ENCODE peak calls at places on chromosomes 1 and 21, in eight cellular contexts. L is GM12878, W is lower lobe of right lung, H is upper lobe of right lung, E is Panc1, N is left lung, M is heart right ventricle, O is body of pancreas. V is an unnamed sample.

GRCh38 chr1:179873366-179873978 is 4.1 kb downstream of the TOR1AIP2 start:
- ATAC-seq in L (no peak), W (no peak), H (no peak), E (no peak), N (no peak), M (no peak), O (peak; percentile 43), V (no peak)

GRCh38 chr1:185530215-185530614 is 204.0 kb upstream of the HMCN1 start:
- ATAC-seq in L (no peak), W (no peak), H (no peak), E (no peak), N (no peak), M (no peak), O (no peak), V (no peak)

GRCh38 chr21:41958886-41959563 is 5.2 kb upstream of the C2CD2 start:
- ATAC-seq in L (no peak), W (no peak), H (no peak), E (no peak), N (no peak), M (no peak), O (no peak), V (no peak)

GRCh38 chr21:45410865-45411809 is 6.2 kb downstream of the COL18A1 start:
- ATAC-seq in L (no peak), W (peak; percentile 7), H (peak; percentile 8), E (peak; percentile 12), N (no peak), M (peak; percentile 90), O (peak; percentile 26), V (no peak)

GRCh38 chr1:245901037-245901436 is 606.0 kb downstream of the SMYD3 start:
- ATAC-seq in L (peak; percentile 87), W (no peak), H (no peak), E (no peak), N (no peak), M (no peak), O (no peak), V (no peak)

GRCh38 chr1:28078680-28079626 is 9.5 kb downstream of the EYA3 start:
- ATAC-seq in L (peak; percentile 60), W (peak; percentile 57), H (peak; percentile 44), E (peak; percentile 81), N (peak; percentile 78), M (peak; percentile 79), O (peak; percentile 74), V (no peak)

GRCh38 chr1:156963621-156964020 is 43.2 kb downstream of the LRRC71 start:
- ATAC-seq in L (peak; percentile 31), W (peak; percentile 81), H (peak; percentile 90), E (no peak), N (peak; percentile 79), M (peak; percentile 66), O (no peak), V (no peak)

GRCh38 chr21:42784276-42784675 is 95.1 kb downstream of the WDR4 start:
- ATAC-seq in L (no peak), W (no peak), H (no peak), E (no peak), N (peak; percentile 4), M (peak; percentile 60), O (no peak), V (peak; percentile 68)

GRCh38 chr1:50251592-50252165 is 143.0 kb downstream of the ELAVL4 start:
- ATAC-seq in L (peak; percentile 82), W (no peak), H (peak; percentile 27), E (no peak), N (no peak), M (no peak), O (no peak), V (no peak)

GRCh38 chr1:196651637-196652215 is at the start of gene CFH:
- ATAC-seq in L (no peak), W (peak; percentile 48), H (peak; percentile 66), E (no peak), N (peak; percentile 88), M (peak; percentile 76), O (peak; percentile 38), V (peak; percentile 51)

GRCh38 chr1:29686012-29686930 is 449.9 kb downstream of the PTPRU start:
- ATAC-seq in L (no peak), W (no peak), H (no peak), E (no peak), N (no peak), M (no peak), O (no peak), V (no peak)

GRCh38 chr1:59342801-59343575 is 46.1 kb downstream of the FGGY start:
- ATAC-seq in L (no peak), W (no peak), H (no peak), E (no peak), N (no peak), M (no peak), O (no peak), V (no peak)

GRCh38 chr1:3359346-3360157 is 94.9 kb upstream of the ARHGEF16 start:
- ATAC-seq in L (no peak), W (no peak), H (no peak), E (no peak), N (peak; percentile 50), M (no peak), O (no peak), V (no peak)

GRCh38 chr1:243250102-243250501 is 5.0 kb downstream of the CEP170 start:
- ATAC-seq in L (no peak), W (no peak), H (no peak), E (no peak), N (no peak), M (no peak), O (no peak), V (no peak)

GRCh38 chr1:108643492-108644333 is 17.2 kb downstream of the HENMT1 start:
- ATAC-seq in L (peak; percentile 86), W (peak; percentile 27), H (peak; percentile 48), E (peak; percentile 91), N (peak; percentile 65), M (peak; percentile 74), O (peak; percentile 63), V (peak; percentile 54)

GRCh38 chr1:18060331-18060730 is 47.3 kb upstream of the IGSF21 start:
- ATAC-seq in L (no peak), W (no peak), H (no peak), E (no peak), N (no peak), M (no peak), O (no peak), V (no peak)

GRCh38 chr1:219439376-219439775 is 173.5 kb downstream of the ZC3H11B start:
- ATAC-seq in L (no peak), W (no peak), H (no peak), E (no peak), N (no peak), M (no peak), O (no peak), V (no peak)

GRCh38 chr21:29499734-29500343 is 201.1 kb downstream of the BACH1 start:
- ATAC-seq in L (peak; percentile 69), W (peak; percentile 27), H (peak; percentile 44), E (no peak), N (peak; percentile 19), M (no peak), O (no peak), V (no peak)

GRCh38 chr1:30461640-30462039 is 261.7 kb downstream of the MATN1 start:
- ATAC-seq in L (no peak), W (no peak), H (no peak), E (no peak), N (no peak), M (no peak), O (peak; percentile 72), V (no peak)

GRCh38 chr1:156691665-156692408 is 13.5 kb downstream of the CRABP2 start:
- ATAC-seq in L (no peak), W (peak; percentile 10), H (peak; percentile 54), E (peak; percentile 26), N (peak; percentile 62), M (no peak), O (no peak), V (no peak)

GRCh38 chr1:113905435-113905861 is 322 bp downstream of the DCLRE1B start:
- ATAC-seq in L (peak; percentile 27), W (peak; percentile 0), H (peak; percentile 0), E (peak; percentile 8), N (peak; percentile 0), M (no peak), O (no peak), V (no peak)

GRCh38 chr1:113191579-113192076 is 118.6 kb downstream of the LRIG2 start:
- ATAC-seq in L (peak; percentile 80), W (peak; percentile 48), H (peak; percentile 11), E (no peak), N (peak; percentile 37), M (peak; percentile 19), O (no peak), V (no peak)

GRCh38 chr1:178486100-178487069 is 10.4 kb downstream of the CLEC20A start:
- ATAC-seq in L (peak; percentile 45), W (peak; percentile 62), H (peak; percentile 66), E (peak; percentile 8), N (peak; percentile 68), M (peak; percentile 44), O (no peak), V (peak; percentile 7)

GRCh38 chr1:78003070-78003751 is 1.5 kb upstream of the DNAJB4 start:
- ATAC-seq in L (no peak), W (no peak), H (no peak), E (no peak), N (no peak), M (no peak), O (no peak), V (no peak)
- H3K4me3 ChIP-seq in L (no peak overlapping the region), W (peak overlapping the region; percentile 63), H (no peak overlapping the region), E (peak overlapping the region; percentile 55), N (peak overlapping the region; percentile 4), M (peak overlapping the region; percentile 52), O (no peak overlapping the region), V (peak overlapping the region; percentile 62)

DNA sequence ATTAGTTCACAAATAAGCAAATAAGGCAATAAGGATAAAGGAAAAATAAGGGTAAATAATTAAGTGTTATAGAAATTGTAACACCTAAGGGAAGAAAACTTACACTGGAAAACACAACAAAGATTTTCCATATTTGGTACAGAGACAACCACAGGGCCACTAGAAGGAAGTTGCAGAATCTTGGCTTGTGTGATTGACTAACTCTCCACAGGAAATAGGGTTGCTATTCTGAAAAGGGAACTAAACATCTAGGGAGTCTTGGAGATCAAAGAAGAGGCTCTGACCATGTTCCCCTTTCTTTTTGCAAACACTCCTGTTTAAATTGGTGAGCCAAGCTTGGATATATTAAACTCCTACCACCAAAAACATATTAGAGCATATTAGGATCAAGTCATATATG is 59.1 kb downstream of the APCS start:
- ATAC-seq in L (no peak), W (peak; percentile 80), H (peak; percentile 90), E (no peak), N (peak; percentile 61), M (no peak), O (no peak), V (no peak)
- H3K4me3 ChIP-seq in L (no peak overlapping the region), W (no peak overlapping the region), H (no peak overlapping the region), E (no peak overlapping the region), N (no peak overlapping the region), M (no peak overlapping the region), O (no peak overlapping the region), V (no peak overlapping the region)

GRCh38 chr1:192575499-192576189 is at the start of gene RGS1:
- ATAC-seq in L (peak; percentile 53), W (peak; percentile 87), H (peak; percentile 90), E (no peak), N (peak; percentile 71), M (peak; percentile 80), O (no peak), V (peak; percentile 42)
- H3K4me3 ChIP-seq in L (peak within 1 kb of the TSS; percentile 63), W (peak within 1 kb of the TSS; percentile 28), H (peak within 1 kb of the TSS; percentile 37), E (no peak within 1 kb of the TSS), N (no peak within 1 kb of the TSS), M (no peak within 1 kb of the TSS), O (no peak within 1 kb of the TSS), V (no peak within 1 kb of the TSS)

DNA sequence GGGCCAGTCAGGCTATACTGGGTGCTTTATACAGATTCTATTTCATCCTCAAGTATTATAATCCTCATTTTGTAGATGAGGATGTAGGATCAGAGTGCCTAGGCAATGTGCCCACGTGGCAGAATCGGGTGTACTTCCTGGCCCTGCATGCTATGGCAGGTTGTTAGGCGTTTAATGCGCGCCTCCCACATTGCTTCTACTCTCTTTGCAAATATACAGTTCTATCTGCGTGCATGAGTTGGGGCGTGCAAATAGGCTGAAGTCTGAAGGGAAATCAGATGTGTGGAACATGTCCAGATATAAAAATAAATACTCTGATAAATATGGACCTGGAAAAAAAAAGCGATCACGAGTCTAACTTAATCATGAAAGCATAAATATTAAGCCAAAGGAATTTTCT is 194.7 kb upstream of the FMN2 start:
- ATAC-seq in L (no peak), W (no peak), H (no peak), E (no peak), N (no peak), M (no peak), O (no peak), V (no peak)
- H3K4me3 ChIP-seq in L (no peak overlapping the region), W (no peak overlapping the region), H (no peak overlapping the region), E (no peak overlapping the region), N (no peak overlapping the region), M (no peak overlapping the region), O (no peak overlapping the region), V (no peak overlapping the region)